ENCODE peak calls at places on chromosomes 4 and X, in nine cellular contexts. G is Panc1; S is MM.1S; E is CD4-positive, CD25-positive, alpha-beta regulatory T cell; A is naive thymus-derived CD4-positive, alpha-beta T cell; W is cardiac muscle cell; T is OCI-LY7; H is heart left ventricle; L is colonic mucosa. B is an unnamed sample. For H3K9me3, the result is how much of the 10 kb centered on the place peaks cover.

GRCh38 chrX:136272325-136272724 is 21.1 kb upstream of the MAP7D3 start:
- DNase-seq in G (no peak), S (no peak), E (no peak), A (no peak), W (no peak), T (no peak), H (no peak), L (no peak), B (no peak)

GRCh38 chrX:100413231-100413630 is 3.2 kb upstream of the PCDH19 start:
- DNase-seq in G (no peak), S (peak), E (no peak), A (peak), W (peak), T (peak), H (no peak), L (peak), B (peak)

GRCh38 chr4:77156912-77157858 is at the start of gene CCNG2:
- DNase-seq in G (no peak), S (peak), E (peak), A (peak), W (peak), T (peak), H (peak), L (peak), B (no peak)

GRCh38 chrX:68998716-68999115 is 166.5 kb downstream of the PJA1 start:
- DNase-seq in G (no peak), S (no peak), E (no peak), A (no peak), W (no peak), T (no peak), H (no peak), L (no peak), B (no peak)

GRCh38 chrX:37350034-37350365 is 836 bp downstream of the PRRG1 start:
- DNase-seq in G (no peak), S (no peak), E (no peak), A (no peak), W (no peak), T (no peak), H (peak), L (no peak), B (peak)

GRCh38 chrX:22246620-22247019 is 26.1 kb upstream of the CBLL2 start:
- DNase-seq in G (no peak), S (no peak), E (no peak), A (no peak), W (no peak), T (no peak), H (no peak), L (no peak), B (no peak)

GRCh38 chr4:86975927-86976326 is 41.1 kb downstream of the AFF1 start:
- DNase-seq in G (no peak), S (no peak), E (no peak), A (no peak), W (no peak), T (no peak), H (no peak), L (peak), B (no peak)

GRCh38 chrX:85109235-85109634 is 105.6 kb downstream of the APOOL start:
- DNase-seq in G (no peak), S (peak), E (no peak), A (no peak), W (no peak), T (peak), H (no peak), L (no peak), B (no peak)

GRCh38 chrX:152165033-152165743 is 26.8 kb upstream of the MAGEA10 start:
- DNase-seq in G (no peak), S (no peak), E (no peak), A (no peak), W (no peak), T (no peak), H (no peak), L (no peak), B (no peak)

GRCh38 chr4:158253350-158253980 is 43.2 kb downstream of the TMEM144 start:
- DNase-seq in G (peak), S (peak), E (no peak), A (peak), W (peak), T (peak), H (peak), L (peak), B (peak)

GRCh38 chr4:74218201-74218600 is 60.3 kb downstream of the MTHFD2L start:
- DNase-seq in G (no peak), S (no peak), E (no peak), A (no peak), W (no peak), T (no peak), H (no peak), L (no peak), B (no peak)

GRCh38 chrX:53580742-53581504 is 105.6 kb downstream of the HUWE1 start:
- DNase-seq in G (no peak), S (no peak), E (no peak), A (no peak), W (no peak), T (no peak), H (no peak), L (no peak), B (no peak)

GRCh38 chr4:85448880-85449763 is 25.8 kb upstream of the ARHGAP24 start:
- DNase-seq in G (no peak), S (no peak), E (no peak), A (no peak), W (no peak), T (peak), H (no peak), L (no peak), B (no peak)

GRCh38 chr4:104429150-104429741 is 65.4 kb downstream of the CXXC4 start:
- DNase-seq in G (no peak), S (no peak), E (no peak), A (no peak), W (no peak), T (no peak), H (no peak), L (no peak), B (no peak)

GRCh38 chr4:52914051-52914605 is 52.0 kb downstream of the RASL11B start:
- DNase-seq in G (no peak), S (no peak), E (no peak), A (no peak), W (peak), T (no peak), H (no peak), L (no peak), B (peak)

GRCh38 chrX:82677281-82677680 is 830.8 kb upstream of the POU3F4 start:
- DNase-seq in G (no peak), S (no peak), E (no peak), A (no peak), W (no peak), T (no peak), H (no peak), L (no peak), B (no peak)

GRCh38 chrX:120358687-120359086 is 3.2 kb upstream of the ATP1B4 start:
- DNase-seq in G (no peak), S (no peak), E (no peak), A (no peak), W (no peak), T (no peak), H (no peak), L (no peak), B (peak)

GRCh38 chr4:159540501-159540900 is 437.6 kb downstream of the RAPGEF2 start:
- DNase-seq in G (no peak), S (no peak), E (no peak), A (no peak), W (no peak), T (no peak), H (no peak), L (no peak), B (no peak)

GRCh38 chrX:69615779-69616519 is at the start of gene EDA:
- DNase-seq in G (no peak), S (peak), E (peak), A (peak), W (peak), T (peak), H (peak), L (peak), B (peak)

GRCh38 chr4:105666693-105667092 is 41.8 kb downstream of the INTS12 start:
- DNase-seq in G (no peak), S (peak), E (no peak), A (no peak), W (peak), T (peak), H (no peak), L (no peak), B (no peak)

GRCh38 chrX:152641996-152642395 is 4.3 kb downstream of the GABRQ start:
- DNase-seq in G (no peak), S (no peak), E (no peak), A (no peak), W (peak), T (no peak), H (no peak), L (no peak), B (no peak)

GRCh38 chr4:95183656-95184408 is 364.9 kb downstream of the UNC5C start:
- DNase-seq in G (no peak), S (no peak), E (no peak), A (no peak), W (no peak), T (no peak), H (no peak), L (no peak), B (no peak)

GRCh38 chrX:19790829-19791228 is 96.6 kb downstream of the SH3KBP1 start:
- DNase-seq in G (no peak), S (no peak), E (no peak), A (no peak), W (no peak), T (no peak), H (no peak), L (no peak), B (no peak)

DNA sequence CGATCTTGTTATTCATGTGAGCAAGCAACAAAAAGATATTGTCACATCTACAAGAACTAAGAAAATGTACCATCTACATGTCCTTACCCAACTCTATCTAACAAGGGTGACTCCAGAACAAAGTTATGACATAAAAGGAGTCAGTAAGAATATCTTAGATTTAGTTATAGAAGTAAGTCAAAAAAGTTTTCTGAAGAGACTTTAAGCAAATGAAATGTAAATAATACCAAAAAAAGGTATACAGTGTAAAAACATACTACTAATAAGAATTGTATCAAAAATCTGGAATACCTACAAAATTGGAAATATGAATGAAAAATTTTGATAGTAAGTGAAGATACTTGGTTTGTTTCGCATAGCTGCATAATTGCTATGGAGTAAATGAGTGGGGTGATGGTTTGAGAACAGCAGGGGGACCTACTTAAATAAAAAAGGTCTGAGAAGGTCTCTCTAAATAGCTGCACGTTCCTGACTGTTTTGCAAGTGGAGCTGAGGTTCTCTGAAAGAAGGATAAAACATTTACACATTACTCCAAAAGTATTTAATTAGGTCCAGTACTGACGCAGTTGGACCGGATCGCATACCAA is 51.0 kb upstream of the ENPP6 start:
- DNase-seq in G (no peak), S (peak), E (no peak), A (no peak), W (no peak), T (peak), H (no peak), L (no peak), B (no peak)
- H3K4me3 ChIP-seq in G (peak), S (peak), E (peak), A (peak), W (no peak), T (peak), H (no peak), L (no peak), B (peak)

DNA sequence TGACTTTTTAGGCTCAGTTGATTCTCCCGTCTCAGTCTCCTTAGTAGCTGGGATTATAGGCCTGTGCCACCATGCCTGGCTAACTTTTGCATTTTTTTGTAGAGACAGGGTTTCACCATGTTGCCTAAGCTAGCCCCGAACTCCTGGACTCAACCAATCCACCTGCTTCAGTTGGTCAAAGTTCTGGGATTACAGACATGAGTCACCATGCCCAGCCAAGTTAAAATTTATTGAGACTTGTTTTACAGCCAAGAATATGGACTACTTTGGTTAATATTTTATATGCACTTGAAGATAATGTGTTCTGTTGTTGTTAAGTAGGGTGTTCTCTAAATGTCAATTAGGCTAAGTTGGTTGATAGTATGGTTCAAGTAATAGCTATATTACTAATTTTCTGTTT is 58.7 kb downstream of the CYTL1 start:
- DNase-seq in G (no peak), S (no peak), E (no peak), A (no peak), W (no peak), T (no peak), H (no peak), L (no peak), B (no peak)
- H3K9me3 ChIP-seq in G (under half), S (under half), E (under half), A (under half), W (under half), T (under half), H (under half), L (under half), B (under half)

DNA sequence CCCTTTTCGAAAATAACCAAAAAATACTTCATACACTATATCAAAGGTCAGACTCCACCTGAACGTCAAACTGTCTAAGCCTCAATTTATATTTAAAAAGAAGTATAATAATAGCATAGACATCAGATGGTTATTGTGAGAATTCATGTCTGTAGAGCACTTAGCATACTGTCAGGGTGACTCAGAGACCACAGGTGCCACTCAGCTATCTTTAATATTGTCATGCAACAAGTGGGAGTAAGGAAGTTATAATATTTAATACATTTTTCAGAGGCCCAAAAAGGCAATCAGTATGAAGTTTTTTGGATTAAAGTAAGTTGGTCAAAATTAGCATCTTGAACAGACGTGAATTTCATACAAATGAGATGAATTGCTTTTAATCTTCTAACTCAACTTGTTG is 93.3 kb downstream of the PHOX2B start:
- DNase-seq in G (no peak), S (no peak), E (no peak), A (no peak), W (no peak), T (no peak), H (no peak), L (no peak), B (no peak)
- H3K4me3 ChIP-seq in G (no peak), S (no peak), E (no peak), A (no peak), W (no peak), T (no peak), H (no peak), L (no peak), B (no peak)

DNA sequence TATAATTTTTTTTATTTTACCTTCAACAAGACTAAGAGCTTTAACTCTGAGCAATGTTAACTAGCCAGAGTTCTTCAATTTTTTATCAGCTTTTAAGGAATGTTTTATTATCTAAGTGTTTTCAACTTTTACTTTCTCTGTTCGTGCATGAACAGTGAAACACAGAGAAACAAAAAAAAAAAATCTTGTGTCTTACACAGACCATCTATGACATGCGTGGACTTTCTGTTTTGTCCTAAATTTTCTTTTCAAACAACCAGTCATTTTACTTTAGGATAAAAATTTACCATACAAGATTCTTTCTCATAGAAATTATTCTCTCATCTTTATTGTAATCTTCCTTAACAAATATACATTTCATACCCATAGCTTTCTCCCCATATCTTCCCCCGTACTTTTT is 731.9 kb upstream of the PCDH10 start:
- DNase-seq in G (no peak), S (no peak), E (no peak), A (no peak), W (no peak), T (peak), H (no peak), L (no peak), B (no peak)
- H3K9me3 ChIP-seq in G (under half), S (under half), E (under half), A (under half), W (under half), T (half or more), H (under half), L (under half), B (under half)

GRCh38 chr4:53960843-53961242 is 103.6 kb downstream of the CHIC2 start:
- DNase-seq in G (no peak), S (no peak), E (no peak), A (no peak), W (no peak), T (no peak), H (no peak), L (no peak), B (no peak)

GRCh38 chr4:53956454-53956853 is 108.0 kb downstream of the CHIC2 start:
- DNase-seq in G (no peak), S (no peak), E (no peak), A (no peak), W (no peak), T (no peak), H (no peak), L (no peak), B (no peak)

GRCh38 chr4:53956053-53956452 is 108.4 kb downstream of the CHIC2 start:
- DNase-seq in G (no peak), S (no peak), E (no peak), A (no peak), W (no peak), T (no peak), H (no peak), L (no peak), B (no peak)

GRCh38 chr4:53962516-53963225 is 101.7 kb downstream of the CHIC2 start:
- DNase-seq in G (no peak), S (no peak), E (no peak), A (no peak), W (peak), T (no peak), H (no peak), L (no peak), B (peak)

DNA sequence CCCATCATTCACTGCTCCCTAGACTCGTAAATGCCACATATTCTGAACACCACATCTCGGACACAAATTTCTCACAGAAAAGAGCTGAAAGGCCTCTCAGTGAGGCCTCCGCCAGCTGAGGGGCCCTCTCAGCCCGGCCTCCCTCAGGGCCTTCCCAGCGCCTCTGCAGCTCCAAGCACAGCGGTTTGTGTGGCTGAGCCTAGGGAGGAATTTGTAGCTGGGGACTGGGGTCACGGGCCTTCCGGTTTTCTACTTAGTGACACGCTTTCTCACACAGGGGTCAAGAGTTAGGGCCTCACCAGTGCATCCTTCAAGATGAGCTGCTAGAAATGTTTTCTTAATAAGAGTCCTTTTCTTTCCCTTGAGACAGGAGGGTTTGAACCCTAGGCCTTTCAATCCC is 105.0 kb downstream of the CHIC2 start:
- DNase-seq in G (no peak), S (no peak), E (no peak), A (no peak), W (no peak), T (no peak), H (no peak), L (no peak), B (no peak)
- H3K4me3 ChIP-seq in G (no peak), S (no peak), E (no peak), A (no peak), W (no peak), T (no peak), H (no peak), L (no peak), B (no peak)

DNA sequence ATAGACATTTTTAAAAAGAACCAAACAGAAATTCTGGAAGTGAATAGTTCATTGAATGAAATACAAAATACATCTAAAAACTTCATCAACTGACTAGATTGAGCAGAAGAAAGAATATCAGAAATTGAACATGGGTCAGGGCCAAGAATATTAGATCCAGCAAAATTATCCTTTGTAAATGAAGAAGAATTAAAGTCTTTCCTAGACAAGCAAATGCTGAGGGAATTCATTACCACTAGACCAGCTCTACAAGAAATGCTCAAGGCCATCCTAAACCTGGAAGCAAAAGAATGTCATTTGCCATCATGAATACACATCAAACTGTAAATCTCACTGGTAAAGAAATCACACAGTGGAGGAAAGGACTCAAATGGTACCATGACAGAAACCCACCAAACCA is 72.7 kb upstream of the RPL34 start:
- DNase-seq in G (no peak), S (no peak), E (no peak), A (no peak), W (no peak), T (no peak), H (no peak), L (no peak), B (no peak)
- H3K9me3 ChIP-seq in G (under half), S (under half), E (under half), A (under half), W (under half), T (under half), H (under half), L (under half), B (under half)

B was measured in MG63.